ENCODE peak calls at places on chromosomes 1 and 21, in six cellular contexts. Q is HEK293T; F is cardiac muscle cell; S is activated CD8-positive, alpha-beta memory T cell treated with anti-CD3 and anti-CD28 coated beads, Interleukin-2, amount 50 U/mL, for 48 hours; N is HTR-8/SVneo; E is prostate gland. G is an unnamed sample.

GRCh38 chr1:31668303-31668883 is 23.7 kb upstream of the PEF1 start:
- DNase-seq in Q (no peak), F (no peak), S (no peak), N (no peak), E (no peak), G (no peak)

GRCh38 chr1:119394085-119394484 is 20.9 kb upstream of the HSD3B2 start:
- DNase-seq in Q (no peak), F (no peak), S (no peak), N (no peak), E (no peak), G (no peak)

GRCh38 chr1:10916991-10917390 is 95.5 kb upstream of the TARDBP start:
- DNase-seq in Q (no peak), F (no peak), S (no peak), N (no peak), E (no peak), G (no peak)

GRCh38 chr1:26452459-26453183 is 19.6 kb upstream of the HMGN2 start:
- DNase-seq in Q (no peak), F (no peak), S (no peak), N (no peak), E (no peak), G (no peak)

GRCh38 chr1:35111106-35111505 is 31.9 kb downstream of the ZMYM1 start:
- DNase-seq in Q (no peak), F (peak), S (no peak), N (no peak), E (no peak), G (no peak)

GRCh38 chr21:36821032-36821299 is 122.1 kb downstream of the SIM2 start:
- DNase-seq in Q (no peak), F (no peak), S (no peak), N (no peak), E (no peak), G (no peak)

GRCh38 chr1:27763358-27763757 is 9.7 kb upstream of the STX12 start:
- DNase-seq in Q (no peak), F (no peak), S (no peak), N (no peak), E (no peak), G (no peak)

GRCh38 chr1:154456631-154457030 is 45.4 kb upstream of the TDRD10 start:
- DNase-seq in Q (no peak), F (no peak), S (no peak), N (no peak), E (no peak), G (no peak)

GRCh38 chr1:39395357-39395831 is 96.0 kb upstream of the BMP8A start:
- DNase-seq in Q (no peak), F (peak), S (no peak), N (peak), E (no peak), G (peak)

GRCh38 chr1:57949168-57949567 is 525.3 kb upstream of the DAB1 start:
- DNase-seq in Q (no peak), F (no peak), S (no peak), N (no peak), E (no peak), G (no peak)

GRCh38 chr1:10693497-10694273 is 102.8 kb downstream of the CASZ1 start:
- DNase-seq in Q (peak), F (no peak), S (peak), N (peak), E (no peak), G (peak)

GRCh38 chr21:22575165-22575584 is 1577.0 kb downstream of the NCAM2 start:
- DNase-seq in Q (peak), F (no peak), S (no peak), N (peak), E (no peak), G (peak)

GRCh38 chr1:187338762-187339412 is 510.1 kb downstream of the PLA2G4A start:
- DNase-seq in Q (no peak), F (no peak), S (no peak), N (no peak), E (no peak), G (no peak)

GRCh38 chr1:18703041-18703621 is 72.5 kb downstream of the PAX7 start:
- DNase-seq in Q (no peak), F (peak), S (no peak), N (no peak), E (no peak), G (peak)

GRCh38 chr1:108011295-108011694 is 46.3 kb upstream of the VAV3 start:
- DNase-seq in Q (no peak), F (no peak), S (no peak), N (no peak), E (no peak), G (no peak)

GRCh38 chr1:117389284-117389683 is 22.0 kb downstream of the MAN1A2 start:
- DNase-seq in Q (no peak), F (no peak), S (no peak), N (no peak), E (no peak), G (no peak)

GRCh38 chr1:9539829-9540550 is 725 bp downstream of the SLC25A33 start:
- DNase-seq in Q (peak), F (peak), S (peak), N (peak), E (peak), G (peak)

GRCh38 chr1:65467536-65467935 is 47.1 kb downstream of the LEPR start:
- DNase-seq in Q (peak), F (peak), S (no peak), N (peak), E (no peak), G (peak)

GRCh38 chr1:18882511-18882910 is 19.8 kb downstream of the ALDH4A1 start:
- DNase-seq in Q (no peak), F (peak), S (no peak), N (no peak), E (no peak), G (no peak)

GRCh38 chr1:15852036-15852827 is 4.7 kb downstream of the SPEN start:
- DNase-seq in Q (no peak), F (no peak), S (no peak), N (no peak), E (no peak), G (no peak)

GRCh38 chr21:28642891-28643290 is 349.8 kb downstream of the LTN1 start:
- DNase-seq in Q (no peak), F (no peak), S (no peak), N (no peak), E (no peak), G (no peak)

GRCh38 chr21:41585199-41585994 is 77.4 kb upstream of the TMPRSS2 start:
- DNase-seq in Q (no peak), F (no peak), S (peak), N (no peak), E (no peak), G (no peak)

GRCh38 chr1:7346070-7346596 is 425.0 kb upstream of the VAMP3 start:
- DNase-seq in Q (no peak), F (no peak), S (no peak), N (no peak), E (no peak), G (no peak)

GRCh38 chr1:20521960-20522861 is 14.3 kb upstream of the MUL1 start:
- DNase-seq in Q (peak), F (peak), S (peak), N (peak), E (peak), G (peak)

GRCh38 chr1:67980028-67980427 is 70.4 kb downstream of the DIRAS3 start:
- DNase-seq in Q (no peak), F (peak), S (no peak), N (no peak), E (no peak), G (no peak)

GRCh38 chr1:111516008-111516535 is 12.6 kb upstream of the ADORA3 start:
- DNase-seq in Q (peak), F (peak), S (no peak), N (no peak), E (no peak), G (peak)

GRCh38 chr1:63634471-63634870 is 41.3 kb downstream of the PGM1 start:
- DNase-seq in Q (no peak), F (no peak), S (no peak), N (no peak), E (no peak), G (no peak)

GRCh38 chr1:44609412-44609767 is 64.9 kb downstream of the TMEM53 start:
- DNase-seq in Q (peak), F (peak), S (peak), N (peak), E (peak), G (peak)

GRCh38 chr21:29233611-29234540 is 64.8 kb upstream of the BACH1 start:
- DNase-seq in Q (no peak), F (no peak), S (no peak), N (no peak), E (no peak), G (no peak)

GRCh38 chr1:172883844-172884243 is 166.9 kb downstream of the TNFSF18 start:
- DNase-seq in Q (no peak), F (no peak), S (no peak), N (no peak), E (no peak), G (no peak)

GRCh38 chr21:28272272-28272992 is 720.2 kb downstream of the LTN1 start:
- DNase-seq in Q (no peak), F (peak), S (no peak), N (no peak), E (no peak), G (no peak)